ENCODE peak calls at places on chromosome 15, in six cellular contexts. One of them, this sample, is unnamed.

GRCh38 chr15:23628612-23629233 is 18.9 kb downstream of the MAGEL2 start:
- DNase-seq in A549: no peak
- DNase-seq in NCI-H2029: no peak
- DNase-seq in WTC11: no peak
- DNase-seq in tibial artery: no peak
- DNase-seq in effector memory CD8-positive, alpha-beta T cell: no peak
- DNase-seq in this sample: no peak

GRCh38 chr15:44873103-44873502 is 83.4 kb upstream of the TERB2 start:
- DNase-seq in effector memory CD8-positive, alpha-beta T cell: no peak
- DNase-seq in NCI-H2029: no peak
- DNase-seq in A549: no peak
- DNase-seq in tibial artery: no peak
- DNase-seq in WTC11: no peak
- DNase-seq in this sample: no peak

GRCh38 chr15:70526221-70526973 is 237.0 kb downstream of the UACA start:
- DNase-seq in effector memory CD8-positive, alpha-beta T cell: peak; percentile 36
- DNase-seq in tibial artery: peak; percentile 44
- DNase-seq in A549: peak; percentile 85
- DNase-seq in WTC11: no peak
- DNase-seq in NCI-H2029: peak; percentile 82
- DNase-seq in this sample: no peak

GRCh38 chr15:92861742-92862141 is 38.4 kb upstream of the CHD2 start:
- DNase-seq in effector memory CD8-positive, alpha-beta T cell: no peak
- DNase-seq in WTC11: no peak
- DNase-seq in NCI-H2029: no peak
- DNase-seq in tibial artery: no peak
- DNase-seq in A549: no peak
- DNase-seq in this sample: no peak

GRCh38 chr15:23648920-23649515 is 1.4 kb upstream of the MAGEL2 start:
- DNase-seq in tibial artery: no peak
- DNase-seq in NCI-H2029: no peak
- DNase-seq in WTC11: peak; percentile 67
- DNase-seq in A549: peak; percentile 4
- DNase-seq in effector memory CD8-positive, alpha-beta T cell: no peak
- DNase-seq in this sample: peak; percentile 39

GRCh38 chr15:42064271-42064670 is 30.1 kb downstream of the PLA2G4D start:
- DNase-seq in effector memory CD8-positive, alpha-beta T cell: no peak
- DNase-seq in tibial artery: no peak
- DNase-seq in WTC11: no peak
- DNase-seq in A549: no peak
- DNase-seq in NCI-H2029: no peak
- DNase-seq in this sample: no peak

GRCh38 chr15:90013503-90013937 is 12.4 kb downstream of the ZNF710 start:
- DNase-seq in effector memory CD8-positive, alpha-beta T cell: no peak
- DNase-seq in WTC11: no peak
- DNase-seq in NCI-H2029: no peak
- DNase-seq in A549: no peak
- DNase-seq in tibial artery: peak; percentile 2
- DNase-seq in this sample: no peak

GRCh38 chr15:60115579-60116415 is 111.7 kb downstream of the FOXB1 start:
- DNase-seq in tibial artery: no peak
- DNase-seq in A549: no peak
- DNase-seq in NCI-H2029: no peak
- DNase-seq in WTC11: no peak
- DNase-seq in effector memory CD8-positive, alpha-beta T cell: no peak
- DNase-seq in this sample: no peak

GRCh38 chr15:73397461-73397860 is 28.7 kb upstream of the HCN4 start:
- DNase-seq in effector memory CD8-positive, alpha-beta T cell: no peak
- DNase-seq in NCI-H2029: no peak
- DNase-seq in A549: no peak
- DNase-seq in WTC11: no peak
- DNase-seq in tibial artery: no peak
- DNase-seq in this sample: no peak

GRCh38 chr15:67173015-67173414 is 81.4 kb downstream of the AAGAB start:
- DNase-seq in NCI-H2029: no peak
- DNase-seq in tibial artery: no peak
- DNase-seq in effector memory CD8-positive, alpha-beta T cell: no peak
- DNase-seq in WTC11: no peak
- DNase-seq in A549: no peak
- DNase-seq in this sample: no peak

GRCh38 chr15:55555089-55555488 is 33.1 kb downstream of the PYGO1 start:
- DNase-seq in A549: no peak
- DNase-seq in NCI-H2029: no peak
- DNase-seq in tibial artery: no peak
- DNase-seq in WTC11: no peak
- DNase-seq in effector memory CD8-positive, alpha-beta T cell: no peak
- DNase-seq in this sample: no peak

GRCh38 chr15:83206971-83207621 is 527 bp downstream of the HDGFL3 start:
- DNase-seq in WTC11: peak; percentile 57
- DNase-seq in NCI-H2029: no peak
- DNase-seq in tibial artery: peak; percentile 25
- DNase-seq in effector memory CD8-positive, alpha-beta T cell: no peak
- DNase-seq in A549: peak; percentile 58
- DNase-seq in this sample: peak; percentile 61

GRCh38 chr15:88872706-88873105 is 22.6 kb downstream of the HAPLN3 start:
- DNase-seq in tibial artery: no peak
- DNase-seq in WTC11: no peak
- DNase-seq in A549: no peak
- DNase-seq in NCI-H2029: no peak
- DNase-seq in effector memory CD8-positive, alpha-beta T cell: no peak
- DNase-seq in this sample: no peak

GRCh38 chr15:74011610-74012009 is 17.1 kb downstream of the PML start:
- DNase-seq in effector memory CD8-positive, alpha-beta T cell: no peak
- DNase-seq in A549: no peak
- DNase-seq in tibial artery: peak; percentile 68
- DNase-seq in NCI-H2029: peak; percentile 33
- DNase-seq in WTC11: no peak
- DNase-seq in this sample: no peak

GRCh38 chr15:48244923-48245322 is 38.8 kb downstream of the SLC12A1 start:
- DNase-seq in A549: no peak
- DNase-seq in WTC11: no peak
- DNase-seq in tibial artery: no peak
- DNase-seq in NCI-H2029: no peak
- DNase-seq in effector memory CD8-positive, alpha-beta T cell: no peak
- DNase-seq in this sample: no peak

GRCh38 chr15:41891226-41891625 is 2.6 kb downstream of the SPTBN5 start:
- DNase-seq in NCI-H2029: no peak
- DNase-seq in WTC11: no peak
- DNase-seq in effector memory CD8-positive, alpha-beta T cell: no peak
- DNase-seq in A549: no peak
- DNase-seq in tibial artery: no peak
- DNase-seq in this sample: no peak

GRCh38 chr15:67091966-67092677 is 26.7 kb downstream of the SMAD3 start:
- DNase-seq in effector memory CD8-positive, alpha-beta T cell: no peak
- DNase-seq in tibial artery: no peak
- DNase-seq in WTC11: no peak
- DNase-seq in NCI-H2029: no peak
- DNase-seq in A549: no peak
- DNase-seq in this sample: no peak

GRCh38 chr15:74384566-74385441 is 17.4 kb upstream of the CYP11A1 start:
- DNase-seq in A549: no peak
- DNase-seq in tibial artery: peak; percentile 33
- DNase-seq in WTC11: no peak
- DNase-seq in NCI-H2029: peak; percentile 0
- DNase-seq in effector memory CD8-positive, alpha-beta T cell: peak; percentile 41
- DNase-seq in this sample: no peak

GRCh38 chr15:59751552-59752413 is 62.7 kb upstream of the BNIP2 start:
- DNase-seq in A549: peak; percentile 33
- DNase-seq in NCI-H2029: no peak
- DNase-seq in WTC11: no peak
- DNase-seq in tibial artery: no peak
- DNase-seq in effector memory CD8-positive, alpha-beta T cell: peak; percentile 8
- DNase-seq in this sample: peak; percentile 61

GRCh38 chr15:90478981-90479481 is 50.7 kb upstream of the CRTC3 start:
- DNase-seq in A549: no peak
- DNase-seq in NCI-H2029: peak; percentile 50
- DNase-seq in effector memory CD8-positive, alpha-beta T cell: no peak
- DNase-seq in WTC11: no peak
- DNase-seq in tibial artery: no peak
- DNase-seq in this sample: no peak

This sample was measured in iPS-NIHi11.